ENCODE peak calls at places on chromosomes 3 and 15, in eight cellular contexts. One of them, this sample, is unnamed.

GRCh38 chr15:87369269-87369668 is 887.3 kb downstream of the NTRK3 start:
- DNase-seq in neuronal stem cell: no peak
- DNase-seq in IMR-90: peak; percentile 93
- DNase-seq in fibroblast of lung: peak; percentile 99
- DNase-seq in heart left ventricle: no peak
- DNase-seq in MM.1S: no peak
- DNase-seq in naive thymus-derived CD4-positive, alpha-beta T cell: no peak
- DNase-seq in left lung: no peak
- DNase-seq in this sample: no peak

GRCh38 chr3:182212479-182213076 is 500.9 kb downstream of the SOX2 start:
- DNase-seq in neuronal stem cell: no peak
- DNase-seq in IMR-90: peak; percentile 22
- DNase-seq in fibroblast of lung: peak; percentile 99
- DNase-seq in heart left ventricle: no peak
- DNase-seq in MM.1S: no peak
- DNase-seq in naive thymus-derived CD4-positive, alpha-beta T cell: no peak
- DNase-seq in left lung: no peak
- DNase-seq in this sample: no peak

GRCh38 chr3:139906441-139906840 is 28.5 kb upstream of the CLSTN2 start:
- DNase-seq in neuronal stem cell: no peak
- DNase-seq in IMR-90: peak; percentile 22
- DNase-seq in fibroblast of lung: peak; percentile 82
- DNase-seq in heart left ventricle: no peak
- DNase-seq in MM.1S: no peak
- DNase-seq in naive thymus-derived CD4-positive, alpha-beta T cell: no peak
- DNase-seq in left lung: no peak
- DNase-seq in this sample: no peak

GRCh38 chr3:98893740-98894139 is 7.8 kb downstream of the DCBLD2 start:
- DNase-seq in neuronal stem cell: no peak
- DNase-seq in IMR-90: peak; percentile 28
- DNase-seq in fibroblast of lung: peak; percentile 81
- DNase-seq in heart left ventricle: no peak
- DNase-seq in MM.1S: no peak
- DNase-seq in naive thymus-derived CD4-positive, alpha-beta T cell: no peak
- DNase-seq in left lung: no peak
- DNase-seq in this sample: no peak

GRCh38 chr15:82122754-82123400 is 77.1 kb upstream of the MEX3B start:
- DNase-seq in neuronal stem cell: no peak
- DNase-seq in IMR-90: peak; percentile 99
- DNase-seq in fibroblast of lung: peak; percentile 99
- DNase-seq in heart left ventricle: no peak
- DNase-seq in MM.1S: no peak
- DNase-seq in naive thymus-derived CD4-positive, alpha-beta T cell: no peak
- DNase-seq in left lung: no peak
- DNase-seq in this sample: no peak

GRCh38 chr3:193871093-193871485 is 264.9 kb upstream of the HES1 start:
- DNase-seq in neuronal stem cell: no peak
- DNase-seq in IMR-90: no peak
- DNase-seq in fibroblast of lung: no peak
- DNase-seq in heart left ventricle: no peak
- DNase-seq in MM.1S: no peak
- DNase-seq in naive thymus-derived CD4-positive, alpha-beta T cell: no peak
- DNase-seq in left lung: no peak
- DNase-seq in this sample: no peak

GRCh38 chr3:71636482-71636881 is 53.0 kb upstream of the FOXP1 start:
- DNase-seq in neuronal stem cell: no peak
- DNase-seq in IMR-90: no peak
- DNase-seq in fibroblast of lung: no peak
- DNase-seq in heart left ventricle: no peak
- DNase-seq in MM.1S: no peak
- DNase-seq in naive thymus-derived CD4-positive, alpha-beta T cell: no peak
- DNase-seq in left lung: no peak
- DNase-seq in this sample: no peak

GRCh38 chr3:4061854-4062360 is 241.3 kb upstream of the SETMAR start:
- DNase-seq in neuronal stem cell: no peak
- DNase-seq in IMR-90: no peak
- DNase-seq in fibroblast of lung: no peak
- DNase-seq in heart left ventricle: no peak
- DNase-seq in MM.1S: no peak
- DNase-seq in naive thymus-derived CD4-positive, alpha-beta T cell: no peak
- DNase-seq in left lung: no peak
- DNase-seq in this sample: no peak

GRCh38 chr3:34011171-34012101 is 213.0 kb downstream of the PDCD6IP start:
- DNase-seq in neuronal stem cell: no peak
- DNase-seq in IMR-90: peak; percentile 63
- DNase-seq in fibroblast of lung: peak; percentile 57
- DNase-seq in heart left ventricle: no peak
- DNase-seq in MM.1S: no peak
- DNase-seq in naive thymus-derived CD4-positive, alpha-beta T cell: no peak
- DNase-seq in left lung: no peak
- DNase-seq in this sample: no peak

GRCh38 chr3:138845771-138846173 is 11.0 kb upstream of the PIK3CB start:
- DNase-seq in neuronal stem cell: no peak
- DNase-seq in IMR-90: no peak
- DNase-seq in fibroblast of lung: no peak
- DNase-seq in heart left ventricle: no peak
- DNase-seq in MM.1S: no peak
- DNase-seq in naive thymus-derived CD4-positive, alpha-beta T cell: no peak
- DNase-seq in left lung: no peak
- DNase-seq in this sample: no peak

GRCh38 chr15:95944193-95944592 is 386.3 kb upstream of the NR2F2 start:
- DNase-seq in neuronal stem cell: no peak
- DNase-seq in IMR-90: no peak
- DNase-seq in fibroblast of lung: no peak
- DNase-seq in heart left ventricle: no peak
- DNase-seq in MM.1S: no peak
- DNase-seq in naive thymus-derived CD4-positive, alpha-beta T cell: no peak
- DNase-seq in left lung: no peak
- DNase-seq in this sample: no peak

GRCh38 chr3:106348142-106348690 is 479.4 kb upstream of the CBLB start:
- DNase-seq in neuronal stem cell: no peak
- DNase-seq in IMR-90: no peak
- DNase-seq in fibroblast of lung: no peak
- DNase-seq in heart left ventricle: no peak
- DNase-seq in MM.1S: no peak
- DNase-seq in naive thymus-derived CD4-positive, alpha-beta T cell: no peak
- DNase-seq in left lung: no peak
- DNase-seq in this sample: no peak

GRCh38 chr3:182331356-182331755 is 461.9 kb upstream of the ATP11B start:
- DNase-seq in neuronal stem cell: no peak
- DNase-seq in IMR-90: no peak
- DNase-seq in fibroblast of lung: no peak
- DNase-seq in heart left ventricle: no peak
- DNase-seq in MM.1S: no peak
- DNase-seq in naive thymus-derived CD4-positive, alpha-beta T cell: no peak
- DNase-seq in left lung: no peak
- DNase-seq in this sample: no peak

GRCh38 chr3:145170101-145170500 is 990.9 kb downstream of the PLOD2 start:
- DNase-seq in neuronal stem cell: no peak
- DNase-seq in IMR-90: no peak
- DNase-seq in fibroblast of lung: no peak
- DNase-seq in heart left ventricle: no peak
- DNase-seq in MM.1S: no peak
- DNase-seq in naive thymus-derived CD4-positive, alpha-beta T cell: no peak
- DNase-seq in left lung: no peak
- DNase-seq in this sample: no peak

GRCh38 chr3:188807002-188807401 is 364.8 kb upstream of the TPRG1 start:
- DNase-seq in neuronal stem cell: no peak
- DNase-seq in IMR-90: peak; percentile 23
- DNase-seq in fibroblast of lung: peak; percentile 38
- DNase-seq in heart left ventricle: no peak
- DNase-seq in MM.1S: no peak
- DNase-seq in naive thymus-derived CD4-positive, alpha-beta T cell: no peak
- DNase-seq in left lung: no peak
- DNase-seq in this sample: no peak

GRCh38 chr15:49844390-49844789 is 223.5 kb downstream of the DTWD1 start:
- DNase-seq in neuronal stem cell: no peak
- DNase-seq in IMR-90: no peak
- DNase-seq in fibroblast of lung: no peak
- DNase-seq in heart left ventricle: no peak
- DNase-seq in MM.1S: no peak
- DNase-seq in naive thymus-derived CD4-positive, alpha-beta T cell: no peak
- DNase-seq in left lung: peak; percentile 12
- DNase-seq in this sample: no peak

GRCh38 chr15:49847436-49847835 is 226.6 kb downstream of the DTWD1 start:
- DNase-seq in neuronal stem cell: no peak
- DNase-seq in IMR-90: no peak
- DNase-seq in fibroblast of lung: peak; percentile 78
- DNase-seq in heart left ventricle: no peak
- DNase-seq in MM.1S: no peak
- DNase-seq in naive thymus-derived CD4-positive, alpha-beta T cell: no peak
- DNase-seq in left lung: no peak
- DNase-seq in this sample: no peak

GRCh38 chr15:49843725-49844124 is 222.9 kb downstream of the DTWD1 start:
- DNase-seq in neuronal stem cell: no peak
- DNase-seq in IMR-90: no peak
- DNase-seq in fibroblast of lung: no peak
- DNase-seq in heart left ventricle: no peak
- DNase-seq in MM.1S: no peak
- DNase-seq in naive thymus-derived CD4-positive, alpha-beta T cell: no peak
- DNase-seq in left lung: no peak
- DNase-seq in this sample: no peak

GRCh38 chr15:49848824-49849209 is 228.0 kb downstream of the DTWD1 start:
- DNase-seq in neuronal stem cell: no peak
- DNase-seq in IMR-90: no peak
- DNase-seq in fibroblast of lung: peak; percentile 54
- DNase-seq in heart left ventricle: no peak
- DNase-seq in MM.1S: no peak
- DNase-seq in naive thymus-derived CD4-positive, alpha-beta T cell: no peak
- DNase-seq in left lung: no peak
- DNase-seq in this sample: no peak

GRCh38 chr15:49847937-49848823 is 227.3 kb downstream of the DTWD1 start:
- DNase-seq in neuronal stem cell: no peak
- DNase-seq in IMR-90: peak; percentile 99
- DNase-seq in fibroblast of lung: peak; percentile 99
- DNase-seq in heart left ventricle: no peak
- DNase-seq in MM.1S: no peak
- DNase-seq in naive thymus-derived CD4-positive, alpha-beta T cell: no peak
- DNase-seq in left lung: no peak
- DNase-seq in this sample: no peak
- H3K4me3 ChIP-seq in neuronal stem cell: no peak overlapping the region
- H3K4me3 ChIP-seq in IMR-90: no peak overlapping the region
- H3K4me3 ChIP-seq in fibroblast of lung: no peak overlapping the region
- H3K4me3 ChIP-seq in heart left ventricle: no peak overlapping the region
- H3K4me3 ChIP-seq in MM.1S: no peak overlapping the region
- H3K4me3 ChIP-seq in naive thymus-derived CD4-positive, alpha-beta T cell: no peak overlapping the region
- H3K4me3 ChIP-seq in left lung: no peak overlapping the region
- H3K4me3 ChIP-seq in this sample: no peak overlapping the region

DNA sequence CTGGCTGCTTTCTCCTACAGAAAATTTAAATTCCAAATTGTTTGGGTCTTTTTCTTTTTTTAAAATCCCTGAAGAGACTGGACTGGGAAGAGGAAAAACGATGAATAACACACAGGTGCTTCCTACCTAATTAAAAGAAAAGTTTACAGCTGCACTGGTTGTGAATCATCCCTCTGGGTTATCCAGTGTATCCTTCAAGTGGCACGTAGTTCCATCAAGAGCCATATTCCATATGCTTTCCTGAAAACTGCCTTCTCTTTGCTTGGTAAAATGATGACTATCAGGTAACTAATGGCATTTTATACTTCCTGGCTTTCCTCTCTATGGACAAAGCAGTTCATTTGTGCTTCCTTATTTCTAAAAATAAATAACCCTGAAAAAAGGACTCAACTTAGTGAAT is 123.2 kb downstream of the MAGI1 start:
- DNase-seq in neuronal stem cell: no peak
- DNase-seq in IMR-90: no peak
- DNase-seq in fibroblast of lung: no peak
- DNase-seq in heart left ventricle: no peak
- DNase-seq in MM.1S: no peak
- DNase-seq in naive thymus-derived CD4-positive, alpha-beta T cell: no peak
- DNase-seq in left lung: no peak
- DNase-seq in this sample: no peak
- H3K27me3 ChIP-seq in neuronal stem cell: no peaks in the 10 kb centered on the region
- H3K27me3 ChIP-seq in IMR-90: no peaks in the 10 kb centered on the region
- H3K27me3 ChIP-seq in fibroblast of lung: no peaks in the 10 kb centered on the region
- H3K27me3 ChIP-seq in heart left ventricle: no peaks in the 10 kb centered on the region
- H3K27me3 ChIP-seq in MM.1S: no peaks in the 10 kb centered on the region
- H3K27me3 ChIP-seq in naive thymus-derived CD4-positive, alpha-beta T cell: no peaks in the 10 kb centered on the region
- H3K27me3 ChIP-seq in left lung: no peaks in the 10 kb centered on the region
- H3K27me3 ChIP-seq in this sample: no peaks in the 10 kb centered on the region

GRCh38 chr15:40112789-40113188 is 4.1 kb upstream of the BMF start:
- DNase-seq in neuronal stem cell: no peak
- DNase-seq in IMR-90: no peak
- DNase-seq in fibroblast of lung: no peak
- DNase-seq in heart left ventricle: no peak
- DNase-seq in MM.1S: no peak
- DNase-seq in naive thymus-derived CD4-positive, alpha-beta T cell: no peak
- DNase-seq in left lung: no peak
- DNase-seq in this sample: no peak

GRCh38 chr15:40111888-40112287 is 3.2 kb upstream of the BMF start:
- DNase-seq in neuronal stem cell: no peak
- DNase-seq in IMR-90: no peak
- DNase-seq in fibroblast of lung: no peak
- DNase-seq in heart left ventricle: no peak
- DNase-seq in MM.1S: peak; percentile 49
- DNase-seq in naive thymus-derived CD4-positive, alpha-beta T cell: no peak
- DNase-seq in left lung: no peak
- DNase-seq in this sample: no peak

GRCh38 chr15:40115670-40116093 is 7.0 kb upstream of the BMF start:
- DNase-seq in neuronal stem cell: no peak
- DNase-seq in IMR-90: no peak
- DNase-seq in fibroblast of lung: no peak
- DNase-seq in heart left ventricle: peak; percentile 45
- DNase-seq in MM.1S: peak; percentile 89
- DNase-seq in naive thymus-derived CD4-positive, alpha-beta T cell: no peak
- DNase-seq in left lung: peak; percentile 87
- DNase-seq in this sample: peak; percentile 79

GRCh38 chr15:40110866-40111550 is 2.3 kb upstream of the BMF start:
- DNase-seq in neuronal stem cell: no peak
- DNase-seq in IMR-90: no peak
- DNase-seq in fibroblast of lung: no peak
- DNase-seq in heart left ventricle: no peak
- DNase-seq in MM.1S: no peak
- DNase-seq in naive thymus-derived CD4-positive, alpha-beta T cell: no peak
- DNase-seq in left lung: no peak
- DNase-seq in this sample: no peak

GRCh38 chr15:40114218-40114617 is 5.5 kb upstream of the BMF start:
- DNase-seq in neuronal stem cell: no peak
- DNase-seq in IMR-90: no peak
- DNase-seq in fibroblast of lung: no peak
- DNase-seq in heart left ventricle: no peak
- DNase-seq in MM.1S: no peak
- DNase-seq in naive thymus-derived CD4-positive, alpha-beta T cell: no peak
- DNase-seq in left lung: no peak
- DNase-seq in this sample: no peak
- H3K27ac ChIP-seq in neuronal stem cell: no peak overlapping the region
- H3K27ac ChIP-seq in IMR-90: no peak overlapping the region
- H3K27ac ChIP-seq in fibroblast of lung: no peak overlapping the region
- H3K27ac ChIP-seq in heart left ventricle: no peak overlapping the region
- H3K27ac ChIP-seq in MM.1S: no peak overlapping the region
- H3K27ac ChIP-seq in naive thymus-derived CD4-positive, alpha-beta T cell: no peak overlapping the region
- H3K27ac ChIP-seq in left lung: no peak overlapping the region
- H3K27ac ChIP-seq in this sample: no peak overlapping the region

DNA sequence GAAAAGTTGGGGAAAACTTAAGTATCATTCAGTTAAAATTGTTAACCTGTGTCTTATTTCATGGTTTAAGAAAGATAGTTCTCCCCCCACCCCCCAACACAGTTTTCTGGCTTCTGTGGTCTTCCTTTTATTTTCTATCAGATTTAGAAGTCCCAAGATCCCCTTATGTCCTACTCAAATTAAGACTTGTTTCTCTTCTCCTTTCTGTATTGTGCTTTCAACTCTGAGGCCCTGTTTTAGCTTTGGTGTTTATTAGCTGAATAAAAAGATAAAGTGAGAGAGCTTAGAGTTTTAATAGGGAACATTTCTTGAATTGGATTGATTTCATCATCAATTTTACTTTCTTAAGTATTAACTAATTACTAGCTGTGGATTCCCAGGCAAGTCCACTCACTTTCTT is 62.6 kb downstream of the AKAP13 start:
- DNase-seq in neuronal stem cell: no peak
- DNase-seq in IMR-90: no peak
- DNase-seq in fibroblast of lung: no peak
- DNase-seq in heart left ventricle: no peak
- DNase-seq in MM.1S: no peak
- DNase-seq in naive thymus-derived CD4-positive, alpha-beta T cell: no peak
- DNase-seq in left lung: no peak
- DNase-seq in this sample: no peak
- H3K4me3 ChIP-seq in neuronal stem cell: no peak overlapping the region
- H3K4me3 ChIP-seq in IMR-90: no peak overlapping the region
- H3K4me3 ChIP-seq in fibroblast of lung: no peak overlapping the region
- H3K4me3 ChIP-seq in heart left ventricle: no peak overlapping the region
- H3K4me3 ChIP-seq in MM.1S: no peak overlapping the region
- H3K4me3 ChIP-seq in naive thymus-derived CD4-positive, alpha-beta T cell: no peak overlapping the region
- H3K4me3 ChIP-seq in left lung: no peak overlapping the region
- H3K4me3 ChIP-seq in this sample: no peak overlapping the region